ENCODE peak calls at places on chromosomes 7 and 10, in nine cellular contexts. F, Z, H, P, S, O, C, N and D are unnamed samples.

GRCh38 chr7:83472376-83472775 is 176.6 kb downstream of the SEMA3E start:
- DNase-seq in F (no peak), S (no peak), H (no peak), N (no peak), C (no peak), O (no peak), Z (no peak), P (no peak), D (no peak)

GRCh38 chr10:103445767-103446567 is 6.2 kb downstream of the CALHM2 start:
- DNase-seq in O (peak; percentile 87), C (peak; percentile 52), H (no peak), S (peak; percentile 69), F (no peak), Z (no peak), P (peak; percentile 91), N (no peak), D (no peak)

GRCh38 chr10:79017882-79018550 is 50.8 kb upstream of the ZMIZ1 start:
- DNase-seq in S (no peak), O (no peak), P (peak; percentile 5), N (no peak), F (no peak), C (no peak), Z (peak; percentile 40), H (no peak), D (no peak)

GRCh38 chr7:120725376-120726039 is 132.4 kb downstream of the TSPAN12 start:
- DNase-seq in N (peak; percentile 64), F (peak; percentile 23), Z (no peak), S (no peak), P (no peak), H (no peak), C (peak; percentile 45), O (no peak), D (no peak)

GRCh38 chr7:55185941-55186609 is 167.3 kb downstream of the EGFR start:
- DNase-seq in P (no peak), N (peak; percentile 97), C (peak; percentile 96), O (peak; percentile 77), H (no peak), Z (no peak), F (peak; percentile 85), S (no peak), D (no peak)

GRCh38 chr10:44398747-44399477 is 14.0 kb upstream of the CXCL12 start:
- DNase-seq in N (no peak), S (no peak), P (no peak), H (no peak), O (no peak), Z (no peak), F (no peak), C (no peak), D (no peak)

GRCh38 chr10:80137031-80137712 is 4.6 kb downstream of the PLAC9 start:
- DNase-seq in H (no peak), Z (peak; percentile 77), O (peak; percentile 69), C (peak; percentile 67), P (no peak), N (no peak), F (no peak), S (peak; percentile 61), D (no peak)

GRCh38 chr7:123872908-123873307 is 27.9 kb downstream of the HYAL4 start:
- DNase-seq in P (no peak), S (no peak), H (no peak), O (no peak), C (no peak), F (no peak), N (no peak), Z (no peak), D (no peak)

GRCh38 chr10:110788620-110789385 is 82.9 kb upstream of the PDCD4 start:
- DNase-seq in Z (no peak), P (no peak), O (no peak), C (no peak), H (no peak), N (no peak), F (no peak), S (no peak), D (no peak)

GRCh38 chr10:110792476-110792875 is 79.3 kb upstream of the PDCD4 start:
- DNase-seq in H (no peak), F (no peak), Z (no peak), P (no peak), S (no peak), O (no peak), C (no peak), N (no peak), D (no peak)

GRCh38 chr10:110789604-110790428 is 81.9 kb upstream of the PDCD4 start:
- DNase-seq in N (no peak), Z (no peak), O (no peak), P (no peak), F (no peak), H (no peak), C (no peak), S (no peak), D (no peak)

GRCh38 chr10:110791541-110792073 is 80.1 kb upstream of the PDCD4 start:
- DNase-seq in P (no peak), N (no peak), Z (no peak), C (no peak), F (no peak), H (no peak), S (no peak), O (no peak), D (no peak)

DNA sequence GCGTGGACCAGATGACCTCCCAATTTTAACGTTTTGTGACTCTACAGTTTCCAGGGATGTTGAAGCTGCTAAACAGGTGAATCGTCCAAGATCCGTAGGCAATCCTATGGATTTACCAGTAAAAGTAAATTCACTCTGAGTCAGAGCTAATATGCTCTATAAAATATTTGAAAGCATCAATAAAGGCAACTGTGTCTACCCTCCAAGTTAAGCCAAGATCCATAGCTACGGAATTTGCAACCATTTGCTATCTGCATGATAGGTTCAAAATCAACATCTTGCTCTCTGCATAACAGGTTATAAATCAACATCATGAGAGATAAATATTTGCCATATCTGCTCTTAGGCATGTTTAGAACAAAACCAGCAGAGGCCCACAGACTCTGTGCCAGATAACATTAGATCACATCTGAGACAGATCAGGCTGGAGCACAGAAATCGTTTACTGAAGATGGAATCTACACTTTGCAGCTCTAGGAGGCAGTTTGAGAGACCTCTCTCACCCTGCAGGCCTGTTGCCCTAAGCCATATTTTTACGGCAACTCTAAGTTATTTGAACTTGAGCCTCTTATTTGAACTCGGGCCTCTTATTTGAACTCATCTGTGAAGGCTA is 80.7 kb upstream of the PDCD4 start:
- DNase-seq in C (peak; percentile 52), H (no peak), F (no peak), N (no peak), S (no peak), P (no peak), Z (no peak), O (no peak), D (no peak)
- H3K27ac ChIP-seq in C (peak overlapping the region; percentile 84), H (no peak overlapping the region), F (no peak overlapping the region), N (no peak overlapping the region), S (no peak overlapping the region), P (no peak overlapping the region), Z (no peak overlapping the region), O (no peak overlapping the region), D (no peak overlapping the region)

DNA sequence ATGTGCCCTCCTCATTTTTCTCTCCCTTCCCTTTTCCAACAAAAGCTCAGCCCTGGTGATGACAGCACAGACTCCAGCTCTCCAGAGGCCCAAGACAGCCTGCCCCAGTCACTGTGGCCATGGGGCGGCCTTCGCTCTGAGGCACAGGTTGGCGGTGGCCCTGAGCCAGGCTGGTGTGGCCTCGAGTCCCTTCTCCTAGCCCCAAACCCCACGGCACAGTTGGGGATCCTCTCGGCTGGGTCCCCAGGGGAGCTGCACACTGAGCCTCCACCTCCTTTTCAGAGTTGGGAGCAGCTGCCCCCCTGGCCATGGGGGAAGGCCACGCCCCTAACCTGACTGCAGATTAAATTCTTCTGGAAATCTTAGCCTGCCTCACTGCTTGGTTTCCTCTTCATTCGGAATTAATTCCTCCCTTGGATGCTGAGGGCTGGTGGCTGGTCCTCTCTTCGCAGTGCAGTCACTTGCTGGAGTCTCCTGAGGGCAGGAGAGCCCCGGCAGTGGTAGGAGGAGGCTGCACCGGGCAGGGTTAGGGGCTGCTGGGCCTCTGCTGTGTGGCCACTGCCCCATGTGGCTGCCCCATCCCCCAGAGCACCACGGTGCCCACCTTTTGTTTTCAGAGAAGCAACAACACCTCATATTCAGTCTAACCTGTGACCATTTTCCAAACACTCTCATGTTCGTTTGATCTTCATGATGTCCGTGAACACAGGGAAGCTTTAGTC is 426.6 kb downstream of the DNAJB6 start:
- DNase-seq in F (no peak), S (no peak), C (no peak), H (no peak), P (peak; percentile 57), N (no peak), O (no peak), Z (no peak), D (no peak)
- H3K9me3 ChIP-seq in F (no peaks in the 10 kb centered on the region), S (no peaks in the 10 kb centered on the region), C (peaks cover 49% of the 10 kb centered on the region), H (peaks cover 32% of the 10 kb centered on the region), P (no peaks in the 10 kb centered on the region), N (no peaks in the 10 kb centered on the region), O (no peaks in the 10 kb centered on the region), Z (peaks cover 3% of the 10 kb centered on the region), D (no peaks in the 10 kb centered on the region)

GRCh38 chr10:112959207-112959838 is 9.3 kb downstream of the TCF7L2 start:
- DNase-seq in H (no peak), Z (no peak), N (peak; percentile 90), F (peak; percentile 49), P (no peak), C (peak; percentile 39), O (no peak), S (no peak), D (no peak)
- H3K4me3 ChIP-seq in H (no peak overlapping the region), Z (no peak overlapping the region), N (peak overlapping the region; percentile 50), F (peak overlapping the region; percentile 20), P (no peak overlapping the region), C (no peak overlapping the region), O (no peak overlapping the region), S (no peak overlapping the region), D (no peak overlapping the region)

DNA sequence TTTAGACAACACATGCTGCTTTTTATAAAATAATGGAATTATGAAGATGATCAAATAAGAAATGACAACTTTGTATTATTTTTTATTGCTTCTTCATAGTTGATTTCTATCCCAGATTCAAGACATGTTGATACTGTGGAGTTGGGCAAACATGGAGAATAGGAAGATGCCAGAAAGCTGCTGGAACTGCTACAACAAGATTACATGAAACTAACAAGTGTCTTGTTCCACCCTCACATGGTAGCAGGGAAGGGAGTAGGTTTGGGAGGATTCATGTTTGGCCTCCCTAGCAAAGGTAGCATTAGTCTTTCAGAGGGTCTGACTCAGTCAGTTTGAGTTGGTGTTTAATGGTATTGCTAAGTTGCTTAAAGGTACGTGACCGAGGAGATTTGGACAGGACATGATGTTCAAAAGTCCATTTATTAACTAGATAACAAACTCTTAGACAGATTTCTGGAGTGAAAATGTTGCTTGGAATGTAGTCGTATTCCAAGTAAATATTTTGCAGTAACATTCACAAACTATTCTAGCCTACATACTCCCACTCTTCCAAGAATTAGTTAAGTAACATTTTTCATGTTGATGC is 33.1 kb downstream of the PRR15 start:
- DNase-seq in P (no peak), O (no peak), C (no peak), Z (no peak), F (no peak), N (no peak), H (no peak), S (no peak), D (no peak)
- H3K27ac ChIP-seq in P (no peak overlapping the region), O (no peak overlapping the region), C (no peak overlapping the region), Z (no peak overlapping the region), F (no peak overlapping the region), N (no peak overlapping the region), H (no peak overlapping the region), S (no peak overlapping the region), D (no peak overlapping the region)

GRCh38 chr7:153393666-153394065 is 634.1 kb downstream of the ACTR3B start:
- DNase-seq in N (no peak), P (no peak), C (no peak), H (no peak), Z (no peak), S (no peak), F (no peak), O (no peak), D (no peak)
- H3K9me3 ChIP-seq in N (peaks cover 16% of the 10 kb centered on the region), P (peaks cover 7% of the 10 kb centered on the region), C (peaks cover 32% of the 10 kb centered on the region), H (peaks cover 12% of the 10 kb centered on the region), Z (no peaks in the 10 kb centered on the region), S (no peaks in the 10 kb centered on the region), F (no peaks in the 10 kb centered on the region), O (no peaks in the 10 kb centered on the region), D (peaks cover 5% of the 10 kb centered on the region)